ENCODE peak calls at places on chromosomes 16 and 17, in ten cellular contexts. O is posterior cingulate gyrus; V is DMS153; I is LHCN-M2; L is EL; D is H54; M is Peyer's patch; E is stimulated activated CD4-positive, alpha-beta T cell treated with anti-CD3 and anti-CD28 coated beads, Interleukin-2, amount 100 ng/mL, for 48 hours; Y is nucleus accumbens; U is CD4-positive, alpha-beta T cell. W is an unnamed sample.

GRCh38 chr16:70700101-70701020 is 14.5 kb upstream of the MTSS2 start:
- DNase-seq in V (peak), M (no peak), U (no peak), D (no peak), O (peak), E (no peak), Y (peak), I (peak), L (no peak), W (no peak)

GRCh38 chr16:252366-253337 is 18.0 kb downstream of the FAM234A start:
- DNase-seq in Y (no peak), I (no peak), M (peak), O (no peak), V (no peak), D (no peak), L (no peak), E (peak), U (no peak), W (no peak)

GRCh38 chr17:5870231-5870953 is 199.8 kb upstream of the WSCD1 start:
- DNase-seq in U (no peak), O (no peak), L (peak), I (peak), E (no peak), V (no peak), D (no peak), M (no peak), Y (no peak), W (no peak)

GRCh38 chr16:71885261-71885650 is 1.3 kb upstream of the ZNF821 start:
- DNase-seq in U (no peak), I (no peak), D (no peak), Y (no peak), E (no peak), M (no peak), O (no peak), L (no peak), V (no peak), W (no peak)

GRCh38 chr17:30956764-30957374 is 14.0 kb upstream of the RNF135 start:
- DNase-seq in I (peak), L (no peak), V (no peak), Y (no peak), D (no peak), U (no peak), O (no peak), M (no peak), E (no peak), W (no peak)

GRCh38 chr17:77383613-77384608 is 243.1 kb downstream of the SEC14L1 start:
- DNase-seq in U (no peak), E (no peak), L (no peak), D (no peak), V (no peak), I (no peak), Y (no peak), M (no peak), O (no peak), W (no peak)

GRCh38 chr17:78142113-78142861 is 3.9 kb upstream of the C17orf99 start:
- DNase-seq in V (peak), U (no peak), L (peak), M (no peak), D (peak), I (peak), Y (no peak), E (no peak), O (no peak), W (no peak)

GRCh38 chr17:79395046-79395445 is 215.8 kb downstream of the RBFOX3 start:
- DNase-seq in Y (no peak), U (no peak), I (no peak), E (no peak), D (no peak), V (no peak), O (no peak), M (no peak), L (no peak), W (no peak)

GRCh38 chr16:27319257-27319965 is 5.6 kb downstream of the IL4R start:
- DNase-seq in Y (no peak), D (no peak), I (no peak), O (no peak), U (no peak), E (no peak), M (no peak), V (no peak), L (no peak), W (no peak)

GRCh38 chr16:27314161-27314723 is 468 bp downstream of the IL4R start:
- DNase-seq in U (peak), D (peak), M (peak), L (peak), I (peak), Y (no peak), V (no peak), O (no peak), E (peak), W (peak)

GRCh38 chr17:5234645-5235576 is at the start of gene SCIMP:
- DNase-seq in L (no peak), O (peak), I (no peak), V (no peak), Y (no peak), M (peak), D (no peak), E (no peak), U (no peak), W (no peak)

GRCh38 chr17:11608396-11608795 is 10.1 kb downstream of the DNAH9 start:
- DNase-seq in Y (no peak), L (no peak), O (no peak), I (no peak), U (no peak), V (peak), E (no peak), D (no peak), M (peak), W (no peak)

GRCh38 chr17:46859996-46860395 is 8.6 kb downstream of the WNT9B start:
- DNase-seq in E (no peak), M (no peak), L (no peak), I (no peak), D (no peak), Y (no peak), U (no peak), O (no peak), V (no peak), W (no peak)

GRCh38 chr17:82449136-82449882 is 1.2 kb downstream of the CYBC1 start:
- DNase-seq in V (peak), L (no peak), E (peak), U (peak), Y (no peak), I (no peak), M (peak), D (no peak), O (no peak), W (no peak)

GRCh38 chr16:4371481-4372314 is at the start of gene VASN:
- DNase-seq in E (peak), L (peak), D (peak), I (peak), M (peak), U (peak), O (peak), Y (peak), V (peak), W (no peak)

GRCh38 chr16:12137344-12138094 is 161.0 kb downstream of the SNX29 start:
- DNase-seq in O (no peak), M (no peak), Y (no peak), E (no peak), L (no peak), U (no peak), D (no peak), I (no peak), V (no peak), W (peak)

GRCh38 chr17:35713069-35713728 is 18.2 kb upstream of the RASL10B start:
- DNase-seq in D (no peak), O (no peak), V (no peak), E (no peak), M (no peak), I (peak), Y (no peak), U (no peak), L (peak), W (no peak)

GRCh38 chr16:81945665-81946064 is 65.6 kb downstream of the SDR42E1 start:
- DNase-seq in V (no peak), E (no peak), M (no peak), D (no peak), Y (no peak), L (peak), O (no peak), I (peak), U (no peak), W (no peak)

GRCh38 chr17:49198206-49198605 is 12.2 kb downstream of the GNGT2 start:
- DNase-seq in I (no peak), D (no peak), Y (no peak), M (no peak), V (no peak), U (no peak), O (no peak), E (no peak), L (no peak), W (no peak)

GRCh38 chr17:42378597-42379594 is 9.3 kb downstream of the STAT3 start:
- DNase-seq in I (peak), Y (no peak), O (no peak), L (no peak), V (peak), U (no peak), D (no peak), E (no peak), M (no peak), W (no peak)

GRCh38 chr16:778909-779527 is 9.2 kb downstream of the RPUSD1 start:
- DNase-seq in L (no peak), U (no peak), V (no peak), Y (no peak), D (no peak), I (peak), M (no peak), E (no peak), O (no peak), W (no peak)

GRCh38 chr17:66633322-66633965 is 201.5 kb upstream of the CACNG5 start:
- DNase-seq in D (peak), M (no peak), O (no peak), E (peak), L (peak), U (no peak), V (no peak), Y (no peak), I (peak), W (no peak)

GRCh38 chr16:84616515-84616914 is 1.4 kb downstream of the COTL1 start:
- DNase-seq in D (no peak), O (no peak), I (no peak), M (peak), L (peak), V (no peak), Y (no peak), E (no peak), U (no peak), W (no peak)